ENCODE peak calls at places on chromosomes 13 and 19, in nine cellular contexts. J is GM23248; M is naive thymus-derived CD8-positive, alpha-beta T cell; H is retina; Z is fibroblast of villous mesenchyme; O is HFF-Myc; E is posterior cingulate gyrus; B is MV-4-11; T is pancreas. L is an unnamed sample.

GRCh38 chr19:2122982-2123381 is 26.3 kb downstream of the IZUMO4 start:
- DNase-seq in E (no peak), B (no peak), J (no peak), H (no peak), Z (no peak), O (no peak), M (no peak), T (no peak), L (no peak)

GRCh38 chr19:17775245-17775927 is 19.6 kb upstream of the B3GNT3 start:
- DNase-seq in B (peak), J (peak), H (no peak), M (no peak), T (no peak), E (no peak), Z (peak), O (no peak), L (no peak)

GRCh38 chr13:110546933-110547332 is 14.6 kb downstream of the RAB20 start:
- DNase-seq in O (no peak), M (no peak), E (no peak), H (no peak), T (peak), Z (peak), B (no peak), J (peak), L (no peak)

GRCh38 chr19:40005670-40006272 is 8.9 kb downstream of the ZNF546 start:
- DNase-seq in E (no peak), O (no peak), H (no peak), Z (no peak), T (no peak), J (no peak), M (no peak), B (no peak), L (no peak)

GRCh38 chr13:53054569-53054968 is 26.0 kb downstream of the OLFM4 start:
- DNase-seq in Z (no peak), M (no peak), O (no peak), E (no peak), B (no peak), H (no peak), J (no peak), T (no peak), L (no peak)

GRCh38 chr13:80551650-80552497 is 210.9 kb upstream of the SPRY2 start:
- DNase-seq in T (no peak), Z (no peak), O (no peak), E (no peak), J (no peak), B (peak), M (no peak), H (no peak), L (no peak)

GRCh38 chr19:11421607-11422098 is 2.5 kb upstream of the RGL3 start:
- DNase-seq in E (no peak), T (peak), H (no peak), O (no peak), J (peak), M (no peak), Z (no peak), B (peak), L (no peak)

GRCh38 chr19:13152356-13152853 is 2.2 kb downstream of the IER2 start:
- DNase-seq in Z (no peak), T (no peak), H (no peak), B (no peak), O (no peak), M (no peak), E (no peak), J (peak), L (no peak)

GRCh38 chr13:48429036-48429435 is 16.1 kb upstream of the LPAR6 start:
- DNase-seq in T (no peak), B (no peak), H (no peak), O (no peak), Z (no peak), E (no peak), J (no peak), M (no peak), L (no peak)

GRCh38 chr19:34309368-34310138 is 55.2 kb downstream of the GARRE1 start:
- DNase-seq in O (no peak), M (no peak), E (no peak), T (no peak), B (no peak), H (no peak), J (no peak), Z (no peak), L (no peak)

GRCh38 chr13:41827507-41828213 is 133.2 kb downstream of the VWA8 start:
- DNase-seq in T (no peak), Z (peak), B (peak), J (peak), M (no peak), E (no peak), O (peak), H (no peak), L (no peak)

GRCh38 chr19:11378319-11379189 is 4.1 kb downstream of the SWSAP1 start:
- DNase-seq in B (peak), O (no peak), Z (peak), H (peak), E (peak), M (no peak), J (peak), T (peak), L (peak)

GRCh38 chr13:40113644-40114304 is 458.3 kb downstream of the COG6 start:
- DNase-seq in B (no peak), M (no peak), H (no peak), E (no peak), J (peak), T (no peak), Z (peak), O (no peak), L (no peak)

GRCh38 chr13:93505104-93505952 is 278.7 kb downstream of the GPC6 start:
- DNase-seq in H (peak), J (peak), Z (peak), M (no peak), E (no peak), O (no peak), T (no peak), B (no peak), L (no peak)

GRCh38 chr13:77079902-77080413 is 53.0 kb upstream of the FBXL3 start:
- DNase-seq in T (no peak), O (no peak), E (no peak), M (no peak), Z (no peak), J (no peak), H (no peak), B (no peak), L (no peak)

GRCh38 chr13:75316427-75316826 is 165.5 kb downstream of the TBC1D4 start:
- DNase-seq in O (no peak), M (no peak), B (no peak), J (peak), Z (peak), H (no peak), E (no peak), T (no peak), L (no peak)

GRCh38 chr19:46489445-46490272 is 6.0 kb downstream of the PNMA8B start:
- DNase-seq in Z (peak), M (no peak), T (no peak), H (peak), O (no peak), B (peak), J (peak), E (peak), L (peak)

GRCh38 chr19:9086761-9087160 is at the start of gene OR1M1:
- DNase-seq in H (no peak), B (no peak), M (no peak), E (no peak), T (no peak), Z (no peak), J (no peak), O (no peak), L (no peak)

GRCh38 chr19:38721977-38722773 is 22.1 kb downstream of the CAPN12 start:
- DNase-seq in Z (no peak), H (peak), M (no peak), B (no peak), E (peak), J (no peak), O (no peak), T (no peak), L (peak)

GRCh38 chr13:113526466-113527220 is 36.1 kb upstream of the DCUN1D2 start:
- DNase-seq in M (no peak), H (no peak), O (no peak), T (no peak), E (no peak), Z (no peak), J (no peak), B (no peak), L (no peak)